ENCODE peak calls at places on chromosomes 7 and 10, in seven cellular contexts. E is RWPE2; N is choroid plexus epithelial cell; R is stimulated activated CD8-positive, alpha-beta memory T cell treated with anti-CD3 and anti-CD28 coated beads, Interleukin-7, amount 100 ng/mL, for 48 hours; L is A673; Q is astrocyte of the spinal cord; S is adrenal gland. B is an unnamed sample.

GRCh38 chr7:82566752-82567151 is 123.2 kb upstream of the CACNA2D1 start:
- DNase-seq in N (no peak), R (no peak), E (no peak), S (no peak), L (no peak), Q (no peak), B (no peak)

GRCh38 chr10:91974960-91975359 is 51.4 kb downstream of the BTAF1 start:
- DNase-seq in S (no peak), R (no peak), N (peak), Q (peak), E (no peak), L (no peak), B (no peak)

GRCh38 chr7:116809636-116810266 is 52.6 kb upstream of the CAPZA2 start:
- DNase-seq in E (no peak), S (peak), R (no peak), L (peak), Q (peak), N (peak), B (no peak)

GRCh38 chr10:32244011-32244410 is 102.9 kb downstream of the EPC1 start:
- DNase-seq in L (no peak), E (no peak), R (no peak), N (no peak), S (no peak), Q (no peak), B (no peak)

GRCh38 chr7:100965723-100966541 is 3.4 kb upstream of the MUC12 start:
- DNase-seq in S (peak), N (peak), E (no peak), L (peak), R (peak), Q (peak), B (peak)

GRCh38 chr7:141788296-141788695 is 1.7 kb upstream of the TAS2R5 start:
- DNase-seq in L (no peak), E (no peak), S (no peak), Q (no peak), N (no peak), R (no peak), B (no peak)

GRCh38 chr7:44639701-44640321 is 33.4 kb downstream of the OGDH start:
- DNase-seq in N (peak), Q (peak), L (peak), S (peak), R (no peak), E (no peak), B (no peak)

GRCh38 chr7:75649462-75649861 is 89.3 kb downstream of the HIP1 start:
- DNase-seq in Q (no peak), L (no peak), E (no peak), N (no peak), R (no peak), S (peak), B (no peak)

GRCh38 chr7:151694441-151694827 is 174.7 kb upstream of the RHEB start:
- DNase-seq in L (no peak), R (no peak), E (no peak), N (no peak), S (no peak), Q (no peak), B (no peak)

GRCh38 chr7:30914611-30915601 is 3.3 kb downstream of the AQP1 start:
- DNase-seq in Q (peak), R (no peak), N (no peak), E (no peak), S (no peak), L (no peak), B (no peak)

GRCh38 chr7:157009170-157009777 is 1.2 kb downstream of the MNX1 start:
- DNase-seq in Q (no peak), E (no peak), R (no peak), S (no peak), L (no peak), N (no peak), B (no peak)

GRCh38 chr7:129501760-129502707 is at the start of gene SMKR1:
- DNase-seq in N (peak), S (peak), R (peak), E (peak), Q (peak), L (peak), B (peak)

B was measured in naive thymus-derived CD4-positive, alpha-beta T cell.